ENCODE peak calls at places on chromosomes 16 and 17, in four cellular contexts. One of them, this sample, is unnamed.

GRCh38 chr17:6082335-6082734 is 12.2 kb downstream of the WSCD1 start:
- DNase-seq in left colon: no peak
- DNase-seq in stimulated activated CD8-positive, alpha-beta memory T cell treated with anti-CD3 and anti-CD28 coated beads, Interleukin-4, amount 100 ng/mL, for 1 hour: no peak
- DNase-seq in T47D: no peak
- DNase-seq in this sample: no peak

GRCh38 chr16:17105239-17105721 is 365.5 kb downstream of the XYLT1 start:
- DNase-seq in left colon: no peak
- DNase-seq in stimulated activated CD8-positive, alpha-beta memory T cell treated with anti-CD3 and anti-CD28 coated beads, Interleukin-4, amount 100 ng/mL, for 1 hour: no peak
- DNase-seq in T47D: no peak
- DNase-seq in this sample: no peak

GRCh38 chr17:1890758-1891450 is 61.1 kb downstream of the RPA1 start:
- DNase-seq in left colon: no peak
- DNase-seq in stimulated activated CD8-positive, alpha-beta memory T cell treated with anti-CD3 and anti-CD28 coated beads, Interleukin-4, amount 100 ng/mL, for 1 hour: no peak
- DNase-seq in T47D: no peak
- DNase-seq in this sample: no peak

GRCh38 chr17:82496529-82497434 is 22.8 kb upstream of the FOXK2 start:
- DNase-seq in left colon: peak; percentile 98
- DNase-seq in stimulated activated CD8-positive, alpha-beta memory T cell treated with anti-CD3 and anti-CD28 coated beads, Interleukin-4, amount 100 ng/mL, for 1 hour: peak; percentile 74
- DNase-seq in T47D: peak; percentile 96
- DNase-seq in this sample: peak; percentile 93

GRCh38 chr17:28982191-28982793 is 23.5 kb downstream of the SEZ6 start:
- DNase-seq in left colon: no peak
- DNase-seq in stimulated activated CD8-positive, alpha-beta memory T cell treated with anti-CD3 and anti-CD28 coated beads, Interleukin-4, amount 100 ng/mL, for 1 hour: no peak
- DNase-seq in T47D: peak; percentile 15
- DNase-seq in this sample: no peak

GRCh38 chr17:3553419-3554401 is 3.9 kb downstream of the TRPV3 start:
- DNase-seq in left colon: no peak
- DNase-seq in stimulated activated CD8-positive, alpha-beta memory T cell treated with anti-CD3 and anti-CD28 coated beads, Interleukin-4, amount 100 ng/mL, for 1 hour: no peak
- DNase-seq in T47D: no peak
- DNase-seq in this sample: no peak

GRCh38 chr17:67696853-67697505 is 20.8 kb upstream of the NOL11 start:
- DNase-seq in left colon: no peak
- DNase-seq in stimulated activated CD8-positive, alpha-beta memory T cell treated with anti-CD3 and anti-CD28 coated beads, Interleukin-4, amount 100 ng/mL, for 1 hour: no peak
- DNase-seq in T47D: no peak
- DNase-seq in this sample: no peak

GRCh38 chr17:77535892-77536291 is 395.1 kb downstream of the SEC14L1 start:
- DNase-seq in left colon: no peak
- DNase-seq in stimulated activated CD8-positive, alpha-beta memory T cell treated with anti-CD3 and anti-CD28 coated beads, Interleukin-4, amount 100 ng/mL, for 1 hour: no peak
- DNase-seq in T47D: no peak
- DNase-seq in this sample: no peak

GRCh38 chr16:22296225-22297113 is 740 bp upstream of the POLR3E start:
- DNase-seq in left colon: no peak
- DNase-seq in stimulated activated CD8-positive, alpha-beta memory T cell treated with anti-CD3 and anti-CD28 coated beads, Interleukin-4, amount 100 ng/mL, for 1 hour: no peak
- DNase-seq in T47D: no peak
- DNase-seq in this sample: no peak

GRCh38 chr17:74892974-74893911 is at the start of gene FADS6:
- DNase-seq in left colon: peak; percentile 41
- DNase-seq in stimulated activated CD8-positive, alpha-beta memory T cell treated with anti-CD3 and anti-CD28 coated beads, Interleukin-4, amount 100 ng/mL, for 1 hour: no peak
- DNase-seq in T47D: no peak
- DNase-seq in this sample: no peak

GRCh38 chr17:45696442-45696841 is 87.7 kb upstream of the CRHR1 start:
- DNase-seq in left colon: no peak
- DNase-seq in stimulated activated CD8-positive, alpha-beta memory T cell treated with anti-CD3 and anti-CD28 coated beads, Interleukin-4, amount 100 ng/mL, for 1 hour: no peak
- DNase-seq in T47D: no peak
- DNase-seq in this sample: no peak

GRCh38 chr16:89187337-89188063 is 12.8 kb downstream of the SLC22A31 start:
- DNase-seq in left colon: no peak
- DNase-seq in stimulated activated CD8-positive, alpha-beta memory T cell treated with anti-CD3 and anti-CD28 coated beads, Interleukin-4, amount 100 ng/mL, for 1 hour: no peak
- DNase-seq in T47D: no peak
- DNase-seq in this sample: peak; percentile 79

GRCh38 chr16:15041260-15042011 is 14.4 kb downstream of the NTAN1 start:
- DNase-seq in left colon: peak; percentile 83
- DNase-seq in stimulated activated CD8-positive, alpha-beta memory T cell treated with anti-CD3 and anti-CD28 coated beads, Interleukin-4, amount 100 ng/mL, for 1 hour: no peak
- DNase-seq in T47D: no peak
- DNase-seq in this sample: no peak

GRCh38 chr16:60945225-60945624 is 1091.0 kb downstream of the CDH8 start:
- DNase-seq in left colon: no peak
- DNase-seq in stimulated activated CD8-positive, alpha-beta memory T cell treated with anti-CD3 and anti-CD28 coated beads, Interleukin-4, amount 100 ng/mL, for 1 hour: no peak
- DNase-seq in T47D: peak; percentile 25
- DNase-seq in this sample: no peak

GRCh38 chr16:35207059-35207999 is 1747.9 kb downstream of the TP53TG3F start:
- DNase-seq in left colon: no peak
- DNase-seq in stimulated activated CD8-positive, alpha-beta memory T cell treated with anti-CD3 and anti-CD28 coated beads, Interleukin-4, amount 100 ng/mL, for 1 hour: no peak
- DNase-seq in T47D: peak; percentile 100
- DNase-seq in this sample: peak; percentile 22

GRCh38 chr17:49241763-49242312 is 11.3 kb upstream of the PHOSPHO1 start:
- DNase-seq in left colon: no peak
- DNase-seq in stimulated activated CD8-positive, alpha-beta memory T cell treated with anti-CD3 and anti-CD28 coated beads, Interleukin-4, amount 100 ng/mL, for 1 hour: no peak
- DNase-seq in T47D: no peak
- DNase-seq in this sample: no peak

GRCh38 chr17:64778367-64779290 is 116.5 kb upstream of the SMURF2 start:
- DNase-seq in left colon: peak; percentile 59
- DNase-seq in stimulated activated CD8-positive, alpha-beta memory T cell treated with anti-CD3 and anti-CD28 coated beads, Interleukin-4, amount 100 ng/mL, for 1 hour: no peak
- DNase-seq in T47D: no peak
- DNase-seq in this sample: peak; percentile 82

GRCh38 chr16:3472878-3473595 is 22.3 kb downstream of the C16orf90 start:
- DNase-seq in left colon: no peak
- DNase-seq in stimulated activated CD8-positive, alpha-beta memory T cell treated with anti-CD3 and anti-CD28 coated beads, Interleukin-4, amount 100 ng/mL, for 1 hour: no peak
- DNase-seq in T47D: no peak
- DNase-seq in this sample: no peak

GRCh38 chr17:231966-232807 is 50.7 kb upstream of the DOC2B start:
- DNase-seq in left colon: no peak
- DNase-seq in stimulated activated CD8-positive, alpha-beta memory T cell treated with anti-CD3 and anti-CD28 coated beads, Interleukin-4, amount 100 ng/mL, for 1 hour: no peak
- DNase-seq in T47D: no peak
- DNase-seq in this sample: peak; percentile 37

GRCh38 chr16:54145881-54146280 is 140.7 kb downstream of the IRX3 start:
- DNase-seq in left colon: no peak
- DNase-seq in stimulated activated CD8-positive, alpha-beta memory T cell treated with anti-CD3 and anti-CD28 coated beads, Interleukin-4, amount 100 ng/mL, for 1 hour: no peak
- DNase-seq in T47D: no peak
- DNase-seq in this sample: no peak

GRCh38 chr16:66569131-66569530 is 2.9 kb downstream of the CMTM1 start:
- DNase-seq in left colon: no peak
- DNase-seq in stimulated activated CD8-positive, alpha-beta memory T cell treated with anti-CD3 and anti-CD28 coated beads, Interleukin-4, amount 100 ng/mL, for 1 hour: no peak
- DNase-seq in T47D: no peak
- DNase-seq in this sample: no peak

GRCh38 chr16:168424-168823 is 2.6 kb downstream of the HBM start:
- DNase-seq in left colon: no peak
- DNase-seq in stimulated activated CD8-positive, alpha-beta memory T cell treated with anti-CD3 and anti-CD28 coated beads, Interleukin-4, amount 100 ng/mL, for 1 hour: no peak
- DNase-seq in T47D: no peak
- DNase-seq in this sample: no peak

GRCh38 chr17:75020331-75021110 is 8.1 kb downstream of the MRPL58 start:
- DNase-seq in left colon: no peak
- DNase-seq in stimulated activated CD8-positive, alpha-beta memory T cell treated with anti-CD3 and anti-CD28 coated beads, Interleukin-4, amount 100 ng/mL, for 1 hour: no peak
- DNase-seq in T47D: no peak
- DNase-seq in this sample: no peak

GRCh38 chr17:63774982-63775290 is 966 bp downstream of the DDX42 start:
- DNase-seq in left colon: no peak
- DNase-seq in stimulated activated CD8-positive, alpha-beta memory T cell treated with anti-CD3 and anti-CD28 coated beads, Interleukin-4, amount 100 ng/mL, for 1 hour: no peak
- DNase-seq in T47D: peak; percentile 26
- DNase-seq in this sample: no peak

GRCh38 chr16:87528690-87529579 is 36.1 kb upstream of the ZCCHC14 start:
- DNase-seq in left colon: no peak
- DNase-seq in stimulated activated CD8-positive, alpha-beta memory T cell treated with anti-CD3 and anti-CD28 coated beads, Interleukin-4, amount 100 ng/mL, for 1 hour: no peak
- DNase-seq in T47D: no peak
- DNase-seq in this sample: no peak

GRCh38 chr16:85750021-85750826 is 672 bp downstream of the C16orf74 start:
- DNase-seq in left colon: peak; percentile 53
- DNase-seq in stimulated activated CD8-positive, alpha-beta memory T cell treated with anti-CD3 and anti-CD28 coated beads, Interleukin-4, amount 100 ng/mL, for 1 hour: no peak
- DNase-seq in T47D: peak; percentile 88
- DNase-seq in this sample: no peak

GRCh38 chr17:80992077-80992947 is 671 bp downstream of the CHMP6 start:
- DNase-seq in left colon: no peak
- DNase-seq in stimulated activated CD8-positive, alpha-beta memory T cell treated with anti-CD3 and anti-CD28 coated beads, Interleukin-4, amount 100 ng/mL, for 1 hour: no peak
- DNase-seq in T47D: no peak
- DNase-seq in this sample: no peak

This sample was measured in pancreas.